ENCODE peak calls at places on chromosomes 2 and 18, in five cellular contexts. P, V, M, X and R are unnamed samples.

GRCh38 chr2:31216734-31217133 is 581 bp downstream of the CAPN14 start:
- DNase-seq in P (no peak), V (no peak), M (peak), X (peak), R (peak)

GRCh38 chr18:58850784-58851469 is 13.8 kb upstream of the ZNF532 start:
- DNase-seq in P (no peak), V (no peak), M (no peak), X (no peak), R (no peak)

GRCh38 chr18:3368193-3368592 is 81.8 kb upstream of the TGIF1 start:
- DNase-seq in P (peak), V (peak), M (no peak), X (no peak), R (no peak)

GRCh38 chr2:177692042-177692823 is 299.7 kb downstream of the AGPS start:
- DNase-seq in P (peak), V (no peak), M (no peak), X (no peak), R (no peak)

GRCh38 chr2:44005831-44006230 is 10.0 kb upstream of the LRPPRC start:
- DNase-seq in P (no peak), V (peak), M (no peak), X (no peak), R (no peak)

GRCh38 chr2:197179744-197180498 is 130.7 kb downstream of the ANKRD44 start:
- DNase-seq in P (peak), V (peak), M (no peak), X (no peak), R (no peak)

GRCh38 chr18:58447342-58448190 is 181.3 kb downstream of the ALPK2 start:
- DNase-seq in P (peak), V (peak), M (no peak), X (no peak), R (peak)

GRCh38 chr2:204234879-204235278 is 298.3 kb downstream of the ICOS start:
- DNase-seq in P (no peak), V (peak), M (no peak), X (no peak), R (peak)

GRCh38 chr2:96685592-96686459 is 43.3 kb downstream of the FER1L5 start:
- DNase-seq in P (no peak), V (no peak), M (peak), X (peak), R (peak)

GRCh38 chr2:27073782-27074181 is 2.3 kb upstream of the OST4 start:
- DNase-seq in P (no peak), V (peak), M (no peak), X (no peak), R (no peak)

GRCh38 chr2:204260162-204260877 is 285.0 kb upstream of the PARD3B start:
- DNase-seq in P (peak), V (peak), M (peak), X (peak), R (peak)

GRCh38 chr2:168278424-168278888 is 31.1 kb upstream of the STK39 start:
- DNase-seq in P (peak), V (peak), M (no peak), X (no peak), R (peak)

GRCh38 chr2:176986579-176986978 is 226.0 kb upstream of the HNRNPA3 start:
- DNase-seq in P (no peak), V (no peak), M (no peak), X (no peak), R (no peak)

GRCh38 chr2:20425371-20425881 is 21.4 kb upstream of the RHOB start:
- DNase-seq in P (peak), V (peak), M (no peak), X (no peak), R (no peak)

GRCh38 chr2:10159486-10160160 is 37.1 kb downstream of the RRM2 start:
- DNase-seq in P (no peak), V (no peak), M (no peak), X (no peak), R (no peak)

GRCh38 chr2:43218550-43219382 is 7.6 kb downstream of the ZFP36L2 start:
- DNase-seq in P (peak), V (peak), M (no peak), X (peak), R (peak)

GRCh38 chr2:104976603-104977120 is 61.2 kb upstream of the MRPS9 start:
- DNase-seq in P (no peak), V (no peak), M (peak), X (peak), R (peak)

GRCh38 chr2:109063326-109063670 is 65.7 kb upstream of the SH3RF3 start:
- DNase-seq in P (no peak), V (no peak), M (no peak), X (peak), R (no peak)

GRCh38 chr2:101307503-101307902 is 998 bp downstream of the RNF149 start:
- DNase-seq in P (no peak), V (no peak), M (no peak), X (no peak), R (no peak)

GRCh38 chr2:103616891-103617290 is 855.1 kb downstream of the TMEM182 start:
- DNase-seq in P (no peak), V (no peak), M (no peak), X (no peak), R (no peak)

GRCh38 chr2:12202301-12202700 is 455.9 kb downstream of the LPIN1 start:
- DNase-seq in P (peak), V (peak), M (no peak), X (no peak), R (peak)

GRCh38 chr2:39837856-39838453 is 58.9 kb upstream of the THUMPD2 start:
- DNase-seq in P (peak), V (peak), M (peak), X (peak), R (peak)

GRCh38 chr2:101831351-101831865 is 133.9 kb downstream of the MAP4K4 start:
- DNase-seq in P (peak), V (peak), M (peak), X (peak), R (peak)

GRCh38 chr2:109531896-109532727 is 81.7 kb downstream of the SEPTIN10 start:
- DNase-seq in P (no peak), V (no peak), M (no peak), X (no peak), R (no peak)

DNA sequence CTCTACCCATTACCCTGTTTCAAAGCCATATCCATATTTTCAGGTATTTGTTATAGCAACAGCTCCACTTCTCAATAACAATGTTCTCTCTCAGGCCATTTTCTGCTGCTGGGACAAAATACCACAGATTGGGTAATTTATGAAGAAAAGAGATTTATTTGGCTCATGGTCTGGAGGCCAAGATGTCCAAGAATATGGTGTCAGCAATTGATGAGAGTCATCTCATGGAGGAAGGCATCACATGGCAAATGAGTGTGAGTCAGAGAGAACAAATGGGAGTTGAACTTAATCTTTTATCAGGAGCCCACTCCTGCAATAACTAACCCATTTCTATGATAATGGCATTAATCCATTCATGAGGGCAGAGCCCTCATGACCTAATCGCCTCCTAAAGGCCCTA is 9.1 kb upstream of the GLS start:
- DNase-seq in P (no peak), V (no peak), M (no peak), X (no peak), R (no peak)
- H2BK15ac ChIP-seq in P (no peak), V (no peak), M (no peak), X (no peak), R (peak)

GRCh38 chr2:85753035-85753524 is 711 bp upstream of the ATOH8 start:
- DNase-seq in P (no peak), V (no peak), M (no peak), X (no peak), R (no peak)
- H3K4me2 ChIP-seq in P (peak), V (peak), M (peak), X (peak), R (peak)

GRCh38 chr2:28398101-28398834 is 5.6 kb downstream of the FOSL2 start:
- DNase-seq in P (peak), V (peak), M (no peak), X (no peak), R (no peak)
- H3K4ac ChIP-seq in P (peak), V (peak), M (no peak), X (no peak), R (no peak)

GRCh38 chr2:128735296-128735960 is 416.8 kb upstream of the HS6ST1 start:
- DNase-seq in P (no peak), V (no peak), M (no peak), X (no peak), R (peak)
- H2BK15ac ChIP-seq in P (peak), V (no peak), M (no peak), X (no peak), R (no peak)

GRCh38 chr2:85525029-85525428 is 13.9 kb upstream of the MAT2A start:
- DNase-seq in P (no peak), V (no peak), M (no peak), X (no peak), R (no peak)
- H3K4me2 ChIP-seq in P (no peak), V (no peak), M (no peak), X (no peak), R (no peak)

DNA sequence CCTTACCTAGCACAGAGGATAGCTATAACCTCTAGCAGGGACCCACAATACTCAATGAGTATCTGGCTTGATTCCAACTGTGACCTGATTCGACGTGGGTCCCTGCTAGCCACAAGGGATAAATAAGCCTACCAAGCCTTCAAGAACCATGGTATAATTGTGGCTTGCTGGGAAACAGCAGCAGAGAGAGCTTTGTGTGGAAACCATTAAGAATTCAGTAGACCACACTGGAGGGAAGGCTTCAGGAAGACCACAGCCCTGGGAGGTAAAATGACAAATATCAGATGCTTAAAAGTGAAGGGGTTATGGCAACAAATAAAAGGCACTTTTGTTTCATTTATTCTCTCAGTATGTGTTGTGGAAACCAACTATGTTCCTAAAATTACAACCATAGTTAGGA is 82.6 kb upstream of the WIPF1 start:
- DNase-seq in P (no peak), V (no peak), M (no peak), X (no peak), R (no peak)
- H3K4ac ChIP-seq in P (no peak), V (no peak), M (no peak), X (no peak), R (no peak)

DNA sequence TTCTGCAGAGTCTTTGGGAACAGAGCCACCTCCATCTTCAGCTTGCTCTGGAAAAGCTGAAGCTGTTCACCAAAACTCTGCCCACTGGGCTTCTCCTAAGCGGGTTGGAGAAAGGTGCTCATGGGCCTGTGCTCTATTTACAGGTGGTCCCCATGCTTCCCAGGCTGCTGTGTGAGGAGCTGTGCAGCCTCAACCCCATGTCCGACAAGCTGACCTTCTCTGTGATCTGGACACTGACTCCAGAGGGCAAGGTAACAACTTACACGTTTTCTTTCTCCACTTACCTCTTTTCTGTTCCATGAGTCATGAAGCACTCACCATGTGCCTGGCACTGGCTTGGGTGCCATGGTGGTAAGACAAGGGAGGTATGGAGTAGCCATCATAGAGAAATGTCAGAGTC is 129.5 kb upstream of the ALPP start:
- DNase-seq in P (no peak), V (no peak), M (no peak), X (no peak), R (no peak)
- H2BK15ac ChIP-seq in P (no peak), V (no peak), M (no peak), X (no peak), R (no peak)

DNA sequence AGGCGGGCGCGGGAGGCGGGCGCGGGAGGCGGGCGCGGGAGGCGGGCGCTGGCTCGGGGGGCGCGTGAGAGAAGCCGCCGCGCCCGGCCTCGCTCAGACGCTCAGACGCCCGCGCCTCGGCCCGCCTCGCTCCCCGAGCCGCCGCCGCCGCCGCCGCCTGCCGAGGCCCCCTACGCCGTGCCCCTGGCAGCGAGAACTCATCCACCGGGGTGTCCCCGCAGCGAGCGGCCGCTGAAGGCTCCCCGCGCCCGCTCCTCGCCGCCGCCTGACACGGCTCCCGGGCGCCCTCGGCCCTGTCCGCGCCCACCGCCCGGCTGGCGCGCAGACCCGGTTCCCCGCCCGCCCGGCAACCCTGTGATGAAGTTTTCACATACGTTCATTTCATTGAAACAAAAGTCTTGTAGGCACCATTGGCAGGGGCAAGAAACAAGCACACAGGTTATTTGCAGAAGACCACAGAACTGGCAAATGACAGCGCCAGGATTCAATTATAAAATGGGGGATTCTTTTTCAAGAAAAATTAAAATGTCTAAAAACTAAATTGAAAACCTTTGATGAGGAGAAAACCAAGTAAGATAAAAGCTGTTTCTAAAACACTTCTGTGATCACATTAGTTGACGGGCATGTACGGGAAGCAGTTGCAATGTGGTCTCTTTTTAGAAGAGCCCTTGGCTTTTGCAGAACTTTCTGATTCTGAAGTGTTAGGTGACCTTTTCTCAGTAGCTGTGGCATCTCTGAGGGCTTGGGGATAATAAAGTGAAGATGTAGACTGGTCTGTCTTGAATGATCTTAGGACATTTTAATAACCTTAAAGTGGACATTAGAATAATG is 50.5 kb upstream of the TUBA3D start:
- DNase-seq in P (no peak), V (no peak), M (no peak), X (no peak), R (no peak)
- H3K4me2 ChIP-seq in P (peak), V (no peak), M (peak), X (no peak), R (no peak)